ENCODE peak calls at places on chromosomes 12 and 14, in seven cellular contexts. Q, E, A, N, I, V and G are unnamed samples.

GRCh38 chr14:70254476-70254961 is 65.8 kb upstream of the SLC8A3 start:
- DNase-seq in I (peak), Q (peak), N (peak), V (peak), A (no peak), E (no peak), G (peak)

GRCh38 chr14:49420201-49420600 is 166.0 kb downstream of the RPS29 start:
- DNase-seq in Q (no peak), I (no peak), N (no peak), A (no peak), E (peak), V (no peak), G (no peak)

GRCh38 chr12:69338120-69338859 is 9.9 kb upstream of the LYZ start:
- DNase-seq in N (peak), Q (no peak), E (no peak), I (no peak), V (no peak), A (no peak), G (no peak)

GRCh38 chr14:100037351-100037750 is 27.9 kb upstream of the EVL start:
- DNase-seq in V (no peak), Q (no peak), N (no peak), A (no peak), E (no peak), I (no peak), G (peak)

GRCh38 chr12:61857968-61858367 is 402.2 kb upstream of the USP15 start:
- DNase-seq in V (no peak), Q (no peak), I (no peak), N (no peak), A (no peak), E (no peak), G (no peak)

GRCh38 chr12:131318045-131318685 is 364.5 kb downstream of the ADGRD1 start:
- DNase-seq in A (no peak), V (no peak), Q (no peak), I (no peak), E (no peak), N (no peak), G (no peak)

GRCh38 chr14:105495990-105496830 is 5.2 kb downstream of the TEDC1 start:
- DNase-seq in Q (no peak), V (no peak), I (no peak), A (no peak), E (no peak), N (peak), G (no peak)

GRCh38 chr14:31449971-31450610 is 7.2 kb downstream of the DTD2 start:
- DNase-seq in E (no peak), A (peak), N (peak), Q (peak), V (peak), I (peak), G (peak)

GRCh38 chr12:38123566-38124246 is 192.9 kb upstream of the ALG10B start:
- DNase-seq in V (no peak), Q (no peak), I (no peak), A (no peak), N (peak), E (no peak), G (no peak)

GRCh38 chr12:3363608-3364007 is 127.4 kb upstream of the PRMT8 start:
- DNase-seq in N (no peak), A (no peak), Q (no peak), V (no peak), I (no peak), E (no peak), G (no peak)